ENCODE peak calls at places on chromosomes 11 and 22, in eight cellular contexts. W is ascending aorta, Z is mesendoderm, C is GM12878, X is psoas muscle, F is fibroblast of lung, A is GM23338, N is ovary. S is an unnamed sample. For H3K36me3, the result is how much of the 10 kb centered on the place peaks cover.

GRCh38 chr22:40480996-40481395 is 110.6 kb downstream of the SGSM3 start:
- DNase-seq in C (no peak), F (no peak), W (no peak), N (no peak), Z (no peak), A (no peak), X (no peak), S (no peak)

GRCh38 chr11:8914661-8915018 is 3.7 kb downstream of the AKIP1 start:
- DNase-seq in F (no peak), Z (no peak), A (no peak), W (no peak), C (no peak), X (no peak), N (no peak), S (no peak)

GRCh38 chr11:76664578-76665061 is 5.9 kb downstream of the LRRC32 start:
- DNase-seq in A (no peak), W (no peak), C (no peak), Z (no peak), F (no peak), X (no peak), N (no peak), S (peak)

GRCh38 chr22:40531951-40532900 is 104.3 kb downstream of the MRTFA start:
- DNase-seq in Z (no peak), C (no peak), N (no peak), W (no peak), F (no peak), A (no peak), X (no peak), S (no peak)

GRCh38 chr11:101049123-101049522 is 80.5 kb downstream of the PGR start:
- DNase-seq in C (no peak), N (no peak), A (peak), X (no peak), W (no peak), F (no peak), Z (peak), S (no peak)

GRCh38 chr11:9151631-9152030 is 60.2 kb upstream of the SCUBE2 start:
- DNase-seq in F (no peak), Z (no peak), N (no peak), A (no peak), C (no peak), X (no peak), W (no peak), S (no peak)

GRCh38 chr11:96237759-96238158 is 105.2 kb downstream of the MAML2 start:
- DNase-seq in C (no peak), W (no peak), F (no peak), A (no peak), N (no peak), Z (peak), X (no peak), S (no peak)

GRCh38 chr11:94674005-94674491 is 94.1 kb upstream of the AMOTL1 start:
- DNase-seq in A (no peak), C (no peak), W (no peak), Z (no peak), F (no peak), N (no peak), X (peak), S (no peak)

GRCh38 chr11:12889243-12889642 is 119.9 kb upstream of the RASSF10 start:
- DNase-seq in A (no peak), F (peak), W (peak), N (peak), X (no peak), C (no peak), Z (no peak), S (peak)

GRCh38 chr11:772429-773390 is 4.6 kb downstream of the GATD1 start:
- DNase-seq in N (no peak), W (no peak), X (no peak), F (no peak), A (no peak), C (no peak), Z (no peak), S (peak)

GRCh38 chr11:103807806-103808205 is 228.6 kb upstream of the DDI1 start:
- DNase-seq in F (peak), X (no peak), Z (no peak), W (no peak), A (no peak), C (no peak), N (no peak), S (no peak)

GRCh38 chr11:118436639-118437045 is 350 bp downstream of the KMT2A start:
- DNase-seq in W (no peak), X (peak), A (peak), C (no peak), Z (peak), N (no peak), F (peak), S (peak)

GRCh38 chr11:17479284-17480214 is 2.9 kb upstream of the ABCC8 start:
- DNase-seq in C (no peak), A (peak), F (peak), N (no peak), X (no peak), Z (peak), W (no peak), S (no peak)

GRCh38 chr11:27124514-27125264 is 84.1 kb downstream of the BBOX1 start:
- DNase-seq in F (no peak), Z (peak), N (no peak), C (no peak), A (no peak), W (no peak), X (no peak), S (no peak)

GRCh38 chr22:37184380-37184755 is 3.7 kb downstream of the C1QTNF6 start:
- DNase-seq in X (no peak), F (no peak), C (no peak), N (no peak), W (no peak), A (no peak), Z (no peak), S (peak)

GRCh38 chr11:71286701-71287643 is 34.6 kb upstream of the SHANK2 start:
- DNase-seq in Z (no peak), W (no peak), A (no peak), N (no peak), F (peak), C (no peak), X (no peak), S (peak)

GRCh38 chr11:75140269-75141138 is 10.4 kb upstream of the SLCO2B1 start:
- DNase-seq in A (peak), Z (peak), F (peak), N (no peak), C (peak), X (peak), W (no peak), S (peak)

GRCh38 chr11:27100534-27100933 is 59.9 kb downstream of the BBOX1 start:
- DNase-seq in Z (no peak), A (no peak), W (no peak), N (no peak), F (peak), X (no peak), C (no peak), S (no peak)

GRCh38 chr11:75426720-75427086 is 6.3 kb downstream of the KLHL35 start:
- DNase-seq in X (no peak), C (no peak), W (no peak), N (no peak), Z (no peak), F (no peak), A (no peak), S (no peak)

GRCh38 chr22:32579533-32580220 is 105.1 kb downstream of the FBXO7 start:
- DNase-seq in A (no peak), C (no peak), N (no peak), F (peak), X (peak), W (no peak), Z (no peak), S (peak)

GRCh38 chr11:87265132-87265531 is 227.4 kb downstream of the TMEM135 start:
- DNase-seq in F (peak), N (no peak), C (no peak), X (no peak), A (no peak), W (no peak), Z (no peak), S (no peak)

GRCh38 chr11:68312780-68313573 is 586 bp downstream of the LRP5 start:
- DNase-seq in A (peak), X (peak), F (peak), W (no peak), N (no peak), Z (no peak), C (no peak), S (no peak)

GRCh38 chr11:6538456-6538855 is 41.4 kb downstream of the DNHD1 start:
- DNase-seq in Z (peak), X (no peak), A (peak), F (no peak), C (no peak), N (no peak), W (no peak), S (no peak)

GRCh38 chr22:20867179-20868099 is 8.6 kb downstream of the SNAP29 start:
- DNase-seq in N (peak), F (no peak), A (no peak), Z (no peak), C (no peak), W (peak), X (peak), S (no peak)

GRCh38 chr11:30801357-30801756 is 215.2 kb upstream of the MPPED2 start:
- DNase-seq in N (no peak), F (no peak), W (no peak), X (no peak), C (no peak), Z (no peak), A (no peak), S (no peak)

GRCh38 chr11:98835336-98835735 is 185.4 kb upstream of the CNTN5 start:
- DNase-seq in C (no peak), N (no peak), F (no peak), X (no peak), W (no peak), Z (no peak), A (no peak), S (no peak)

GRCh38 chr11:126440792-126441514 is 85.5 kb downstream of the ST3GAL4 start:
- DNase-seq in X (peak), Z (peak), F (peak), A (peak), C (no peak), N (peak), W (no peak), S (peak)

GRCh38 chr11:69729252-69729651 is 25.4 kb upstream of the FGF19 start:
- DNase-seq in Z (no peak), C (no peak), X (no peak), N (no peak), F (no peak), W (no peak), A (no peak), S (no peak)

GRCh38 chr11:73521621-73522020 is 76.3 kb downstream of the FAM168A start:
- DNase-seq in N (no peak), C (peak), X (no peak), Z (peak), A (no peak), W (no peak), F (peak), S (no peak)

GRCh38 chr22:40178417-40179409 is 988 bp downstream of the TNRC6B start:
- DNase-seq in A (peak), X (no peak), W (no peak), N (no peak), C (no peak), Z (peak), F (peak), S (no peak)

GRCh38 chr22:29661355-29661754 is 57.9 kb downstream of the NF2 start:
- DNase-seq in X (no peak), W (no peak), A (no peak), F (peak), N (no peak), Z (no peak), C (no peak), S (no peak)

GRCh38 chr11:61817471-61818202 is 834 bp upstream of the FADS1 start:
- DNase-seq in A (no peak), Z (peak), F (no peak), N (no peak), X (no peak), W (no peak), C (no peak), S (no peak)

GRCh38 chr11:130208241-130209127 is 48.9 kb downstream of the ST14 start:
- DNase-seq in F (no peak), A (no peak), C (no peak), N (no peak), Z (no peak), X (no peak), W (no peak), S (peak)

GRCh38 chr11:65311197-65311631 is 3.5 kb upstream of the CDC42EP2 start:
- DNase-seq in Z (peak), A (no peak), N (no peak), W (no peak), F (no peak), C (no peak), X (no peak), S (peak)

DNA sequence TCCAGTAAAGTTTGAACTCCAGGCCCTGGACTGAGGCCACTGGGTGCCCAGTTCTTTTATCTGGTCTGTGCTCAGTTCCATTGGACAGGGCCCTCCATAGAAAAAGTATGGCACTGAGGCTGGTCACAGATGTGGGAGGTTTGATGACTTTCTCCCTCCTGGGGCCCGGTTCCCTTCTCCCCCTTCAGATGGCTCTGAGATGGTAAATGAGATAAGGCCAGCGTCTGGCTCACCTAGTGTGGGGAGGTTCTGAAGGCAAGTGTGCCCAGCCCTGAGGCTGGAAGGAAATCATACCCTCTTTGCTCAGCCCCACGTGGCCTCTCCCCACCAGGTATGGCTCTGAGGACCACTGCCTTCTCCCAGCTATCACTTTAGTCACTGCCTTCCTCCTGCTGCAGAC is 1.5 kb upstream of the CLDN5 start:
- DNase-seq in W (no peak), C (no peak), A (no peak), Z (no peak), F (no peak), N (no peak), X (no peak), S (no peak)
- H3K27ac ChIP-seq in W (no peak), C (no peak), A (no peak), Z (no peak), F (no peak), N (no peak), X (peak), S (peak)

GRCh38 chr11:114914231-114915005 is 236.1 kb downstream of the NXPE2 start:
- DNase-seq in Z (no peak), F (no peak), N (no peak), C (no peak), X (no peak), W (no peak), A (no peak), S (no peak)
- H3K4me3 ChIP-seq in Z (no peak), F (no peak), N (no peak), C (no peak), X (no peak), W (no peak), A (no peak), S (no peak)

GRCh38 chr22:50706481-50707125 is 31.4 kb upstream of the ACR start:
- DNase-seq in W (no peak), Z (no peak), X (peak), A (no peak), C (no peak), F (no peak), N (no peak), S (peak)

GRCh38 chr22:50705219-50705691 is 32.6 kb downstream of the SHANK3 start:
- DNase-seq in N (peak), W (no peak), F (peak), C (no peak), A (peak), X (peak), Z (peak), S (peak)

GRCh38 chr22:50704510-50705218 is 32.0 kb downstream of the SHANK3 start:
- DNase-seq in A (no peak), C (no peak), N (no peak), X (peak), F (no peak), W (no peak), Z (no peak), S (peak)

GRCh38 chr22:50703726-50704509 is 31.3 kb downstream of the SHANK3 start:
- DNase-seq in F (no peak), X (peak), A (no peak), Z (no peak), N (no peak), C (no peak), W (no peak), S (peak)

DNA sequence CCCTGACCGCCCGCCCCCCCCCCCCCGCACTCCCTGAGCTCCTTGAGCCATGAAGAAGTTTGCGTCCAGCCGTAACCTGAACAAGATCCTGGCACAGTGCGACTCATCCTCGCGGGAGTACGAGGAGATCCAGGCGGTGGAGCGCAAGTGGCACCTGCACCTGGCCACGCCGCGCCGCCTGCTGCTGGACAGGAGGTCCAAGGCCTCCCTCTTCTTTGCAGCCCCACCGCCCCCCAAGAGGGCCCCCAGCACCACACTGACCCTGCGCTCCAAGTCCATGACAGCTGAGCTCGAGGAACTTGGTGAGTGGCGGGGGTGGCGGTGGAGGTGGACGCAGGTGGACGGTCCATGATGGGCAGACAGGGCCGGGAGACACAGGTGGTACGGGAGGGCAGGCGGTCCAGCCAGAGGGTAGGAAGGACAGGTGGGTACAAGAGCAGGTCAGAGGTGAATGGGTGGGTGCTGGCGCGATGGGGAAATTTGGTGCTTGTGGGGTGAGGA is 32.1 kb upstream of the ACR start:
- DNase-seq in C (no peak), F (no peak), X (peak), Z (no peak), A (no peak), N (no peak), W (no peak), S (peak)
- H3K36me3 ChIP-seq in C (under half), F (under half), X (under half), Z (under half), A (under half), N (under half), W (under half), S (under half)

GRCh38 chr11:19101803-19102520 is 15.0 kb upstream of the ZDHHC13 start:
- DNase-seq in W (no peak), Z (no peak), N (no peak), F (peak), A (no peak), X (no peak), C (no peak), S (no peak)

GRCh38 chr11:19102521-19102900 is 14.5 kb upstream of the ZDHHC13 start:
- DNase-seq in N (no peak), Z (no peak), F (no peak), W (no peak), X (no peak), C (no peak), A (no peak), S (no peak)

DNA sequence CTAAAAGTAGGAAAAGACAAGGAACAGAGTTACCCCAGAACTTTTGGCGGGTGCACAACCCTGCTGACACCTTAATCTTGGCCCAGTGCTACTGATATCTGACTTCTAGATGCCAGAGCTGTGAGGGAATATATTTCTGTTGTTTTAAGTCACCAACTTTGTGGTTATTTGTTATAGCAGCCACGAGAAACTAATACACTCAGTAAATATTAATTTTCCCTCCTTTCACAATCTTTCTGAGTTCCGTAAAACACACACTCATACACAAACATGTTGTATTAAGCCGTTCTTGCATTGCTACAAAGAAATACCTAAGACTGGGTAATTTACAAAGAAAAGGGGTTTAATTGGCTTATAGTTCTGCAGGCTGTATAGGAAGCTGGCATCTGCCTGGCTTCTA is 16.1 kb upstream of the ZDHHC13 start:
- DNase-seq in A (no peak), W (no peak), C (no peak), N (no peak), F (no peak), Z (no peak), X (no peak), S (no peak)
- H3K27ac ChIP-seq in A (no peak), W (no peak), C (no peak), N (no peak), F (no peak), Z (no peak), X (no peak), S (no peak)

GRCh38 chr22:23576681-23577080 is 3.4 kb downstream of the IGLL1 start:
- DNase-seq in W (no peak), F (no peak), X (no peak), C (no peak), Z (no peak), A (no peak), N (no peak), S (no peak)
- H3K4me3 ChIP-seq in W (no peak), F (no peak), X (no peak), C (no peak), Z (no peak), A (no peak), N (no peak), S (no peak)

GRCh38 chr11:128906185-128907065 is 15.3 kb downstream of the KCNJ5 start:
- DNase-seq in N (no peak), F (no peak), C (no peak), A (no peak), Z (no peak), X (no peak), W (no peak), S (no peak)

GRCh38 chr11:128904872-128905344 is 13.8 kb downstream of the KCNJ5 start:
- DNase-seq in C (no peak), A (peak), F (peak), N (no peak), X (peak), Z (peak), W (no peak), S (peak)

GRCh38 chr11:128904303-128904871 is 13.2 kb downstream of the KCNJ5 start:
- DNase-seq in W (no peak), C (no peak), F (no peak), X (no peak), A (peak), Z (peak), N (no peak), S (no peak)

GRCh38 chr11:128903248-128904041 is 12.3 kb downstream of the KCNJ5 start:
- DNase-seq in C (no peak), W (no peak), F (peak), A (peak), Z (peak), N (no peak), X (no peak), S (peak)

GRCh38 chr11:128905345-128906184 is 14.4 kb downstream of the KCNJ5 start:
- DNase-seq in X (no peak), W (no peak), N (peak), F (peak), A (peak), C (no peak), Z (peak), S (peak)
- H3K36me3 ChIP-seq in X (under half), W (under half), N (under half), F (under half), A (under half), C (under half), Z (under half), S (under half)

DNA sequence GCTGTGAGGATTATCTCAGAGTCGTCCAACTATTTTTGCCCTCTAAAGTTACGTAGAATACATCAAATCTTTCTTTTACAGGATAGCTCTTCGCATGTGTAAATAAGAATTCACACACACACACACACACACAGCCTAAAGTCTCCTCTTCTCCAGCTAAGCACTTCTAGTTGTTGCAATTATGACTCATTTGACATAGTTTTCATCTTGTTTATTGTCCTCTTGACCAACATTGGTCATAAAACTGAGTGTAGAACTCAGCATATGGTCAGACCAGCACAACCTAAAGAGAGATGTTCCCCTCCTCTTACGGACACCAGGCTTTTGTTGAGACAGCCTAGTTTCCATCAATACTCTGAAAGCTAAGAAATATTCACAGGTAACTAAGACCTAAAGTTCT is 234.2 kb downstream of the BLID start:
- DNase-seq in A (no peak), N (no peak), C (no peak), Z (no peak), F (peak), X (no peak), W (no peak), S (no peak)
- H3K27ac ChIP-seq in A (no peak), N (no peak), C (no peak), Z (no peak), F (no peak), X (no peak), W (no peak), S (no peak)

GRCh38 chr11:33829430-33830141 is 55.3 kb upstream of the FBXO3 start:
- DNase-seq in C (peak), X (peak), A (peak), Z (peak), W (no peak), F (peak), N (peak), S (no peak)
- H3K4me3 ChIP-seq in C (no peak), X (peak), A (peak), Z (no peak), W (peak), F (peak), N (peak), S (peak)